ENCODE peak calls at places on chromosome 18, in five cellular contexts. Y is NCI-H1092, I is T-helper 1 cell, V is activated gamma-delta T cell treated with Interleukin-2 at 50 U/mL for 16 hours, W is progenitor cell of endocrine pancreas. G is an unnamed sample.

GRCh38 chr18:8699126-8699525 is 6.2 kb upstream of the MTCL1 start:
- DNase-seq in Y (no peak), I (no peak), V (no peak), W (no peak), G (no peak)

GRCh38 chr18:56112013-56112749 is 524.2 kb upstream of the TCF4 start:
- DNase-seq in Y (no peak), I (no peak), V (no peak), W (no peak), G (no peak)

GRCh38 chr18:13452448-13452811 is 233.9 kb downstream of the LDLRAD4 start:
- DNase-seq in Y (no peak), I (no peak), V (no peak), W (no peak), G (no peak)

GRCh38 chr18:48771641-48772380 is 179.0 kb downstream of the SMAD7 start:
- DNase-seq in Y (no peak), I (no peak), V (no peak), W (no peak), G (no peak)

GRCh38 chr18:13447621-13448020 is 229.1 kb downstream of the LDLRAD4 start:
- DNase-seq in Y (peak), I (no peak), V (no peak), W (no peak), G (peak)

GRCh38 chr18:69216390-69216789 is 184.3 kb upstream of the DOK6 start:
- DNase-seq in Y (peak), I (no peak), V (no peak), W (no peak), G (no peak)

GRCh38 chr18:5073026-5073944 is 123.8 kb downstream of the AKAIN1 start:
- DNase-seq in Y (peak), I (peak), V (no peak), W (no peak), G (peak)

GRCh38 chr18:79380816-79381806 is 14.6 kb upstream of the NFATC1 start:
- DNase-seq in Y (peak), I (peak), V (peak), W (peak), G (peak)

GRCh38 chr18:47881752-47882455 is 48.6 kb downstream of the SMAD2 start:
- DNase-seq in Y (no peak), I (no peak), V (no peak), W (no peak), G (no peak)

GRCh38 chr18:48897531-48897930 is 53.2 kb downstream of the SMAD7 start:
- DNase-seq in Y (no peak), I (no peak), V (no peak), W (no peak), G (no peak)

GRCh38 chr18:59022167-59022945 is 117.3 kb upstream of the SEC11C start:
- DNase-seq in Y (no peak), I (no peak), V (no peak), W (no peak), G (no peak)

GRCh38 chr18:42414756-42415454 is 459.9 kb downstream of the PIK3C3 start:
- DNase-seq in Y (no peak), I (no peak), V (no peak), W (no peak), G (no peak)

GRCh38 chr18:74310411-74310810 is 5.2 kb upstream of the C18orf63 start:
- DNase-seq in Y (no peak), I (no peak), V (no peak), W (no peak), G (no peak)

GRCh38 chr18:63567276-63567675 is 19.9 kb upstream of the SERPINB13 start:
- DNase-seq in Y (no peak), I (no peak), V (no peak), W (no peak), G (no peak)

GRCh38 chr18:36769611-36770314 is 59.0 kb downstream of the TPGS2 start:
- DNase-seq in Y (no peak), I (no peak), V (no peak), W (no peak), G (no peak)

GRCh38 chr18:79779700-79780190 is 18.0 kb upstream of the KCNG2 start:
- DNase-seq in Y (no peak), I (no peak), V (no peak), W (no peak), G (no peak)

GRCh38 chr18:3923750-3924149 is 473.8 kb downstream of the TGIF1 start:
- DNase-seq in Y (no peak), I (no peak), V (no peak), W (no peak), G (no peak)

GRCh38 chr18:5294113-5294617 is 1.4 kb downstream of the ZBTB14 start:
- DNase-seq in Y (no peak), I (no peak), V (peak), W (no peak), G (no peak)

GRCh38 chr18:79405781-79406575 is 10.2 kb downstream of the NFATC1 start:
- DNase-seq in Y (no peak), I (peak), V (peak), W (no peak), G (no peak)

GRCh38 chr18:71038196-71038595 is 749.4 kb downstream of the SOCS6 start:
- DNase-seq in Y (no peak), I (no peak), V (no peak), W (no peak), G (no peak)

GRCh38 chr18:74623047-74623816 is 25.6 kb downstream of the ZNF407 start:
- DNase-seq in Y (no peak), I (peak), V (peak), W (no peak), G (no peak)

GRCh38 chr18:475202-475624 is 25.3 kb downstream of the COLEC12 start:
- DNase-seq in Y (no peak), I (no peak), V (no peak), W (no peak), G (no peak)

GRCh38 chr18:24868760-24869237 is 408.4 kb downstream of the HRH4 start:
- DNase-seq in Y (no peak), I (no peak), V (no peak), W (no peak), G (no peak)

GRCh38 chr18:29840101-29840500 is 1202.4 kb downstream of the DSC3 start:
- DNase-seq in Y (no peak), I (no peak), V (no peak), W (no peak), G (no peak)

GRCh38 chr18:28132084-28132483 is 44.8 kb downstream of the CDH2 start:
- DNase-seq in Y (no peak), I (no peak), V (no peak), W (no peak), G (no peak)

GRCh38 chr18:8003878-8004675 is 437.0 kb downstream of the PTPRM start:
- DNase-seq in Y (no peak), I (no peak), V (no peak), W (no peak), G (no peak)

GRCh38 chr18:48996901-48997463 is 46.2 kb upstream of the SMAD7 start:
- DNase-seq in Y (no peak), I (peak), V (no peak), W (no peak), G (no peak)

GRCh38 chr18:45642238-45642637 is 27.0 kb downstream of the SLC14A2 start:
- DNase-seq in Y (no peak), I (no peak), V (no peak), W (no peak), G (no peak)

GRCh38 chr18:25247725-25248124 is 104.2 kb downstream of the ZNF521 start:
- DNase-seq in Y (no peak), I (no peak), V (no peak), W (no peak), G (no peak)

GRCh38 chr18:74013955-74014354 is 133.7 kb downstream of the FBXO15 start:
- DNase-seq in Y (no peak), I (no peak), V (no peak), W (no peak), G (no peak)

GRCh38 chr18:76351961-76352581 is 143.0 kb downstream of the ZNF516 start:
- DNase-seq in Y (peak), I (no peak), V (no peak), W (no peak), G (no peak)

GRCh38 chr18:51621103-51621969 is 423.9 kb upstream of the MEX3C start:
- DNase-seq in Y (peak), I (no peak), V (no peak), W (peak), G (peak)

GRCh38 chr18:48825101-48825745 is 125.5 kb downstream of the SMAD7 start:
- DNase-seq in Y (no peak), I (no peak), V (no peak), W (no peak), G (no peak)

GRCh38 chr18:77102246-77103040 is 30.1 kb downstream of the MBP start:
- DNase-seq in Y (no peak), I (no peak), V (no peak), W (no peak), G (no peak)

GRCh38 chr18:36312806-36313395 is 15.4 kb downstream of the FHOD3 start:
- DNase-seq in Y (no peak), I (no peak), V (no peak), W (no peak), G (no peak)

GRCh38 chr18:79695856-79696850 is 16.6 kb downstream of the CTDP1 start:
- DNase-seq in Y (no peak), I (no peak), V (no peak), W (no peak), G (no peak)

GRCh38 chr18:40608220-40608619 is 1346.8 kb upstream of the PIK3C3 start:
- DNase-seq in Y (no peak), I (no peak), V (no peak), W (no peak), G (no peak)

GRCh38 chr18:31664101-31664500 is 20.3 kb downstream of the B4GALT6 start:
- DNase-seq in Y (no peak), I (no peak), V (no peak), W (no peak), G (no peak)

G was measured in NCI-H1694.